ENCODE peak calls at places on chromosomes 7 and 10, in six cellular contexts. M is endothelial cell of umbilical vein, W is HCT116, D is GM23338, C is stomach, X is prostate gland. L is an unnamed sample. For H3K4me1, the result is how much of the 10 kb centered on the place peaks cover.

GRCh38 chr7:7564323-7564780 is 2.3 kb upstream of the MIOS start:
- DNase-seq in M (no peak), W (peak), D (no peak), C (no peak), X (no peak), L (no peak)

GRCh38 chr10:52762088-52762487 is 10.5 kb downstream of the MBL2 start:
- DNase-seq in M (no peak), W (no peak), D (no peak), C (no peak), X (no peak), L (no peak)

GRCh38 chr7:82234457-82235049 is 209.0 kb downstream of the CACNA2D1 start:
- DNase-seq in M (peak), W (peak), D (peak), C (no peak), X (peak), L (no peak)

GRCh38 chr10:102121739-102122372 is 1.7 kb upstream of the LDB1 start:
- DNase-seq in M (no peak), W (no peak), D (peak), C (no peak), X (no peak), L (no peak)

GRCh38 chr10:114520453-114520852 is 116.2 kb upstream of the AFAP1L2 start:
- DNase-seq in M (peak), W (peak), D (no peak), C (no peak), X (no peak), L (peak)

GRCh38 chr10:109956454-109957091 is 33.3 kb upstream of the XPNPEP1 start:
- DNase-seq in M (peak), W (peak), D (peak), C (peak), X (no peak), L (no peak)

GRCh38 chr7:41886257-41886905 is 183.5 kb upstream of the INHBA start:
- DNase-seq in M (no peak), W (no peak), D (no peak), C (no peak), X (no peak), L (no peak)

GRCh38 chr7:121624922-121625321 is 228.8 kb upstream of the FAM3C start:
- DNase-seq in M (no peak), W (no peak), D (no peak), C (no peak), X (no peak), L (no peak)

GRCh38 chr10:31961675-31962074 is 33.0 kb upstream of the ARHGAP12 start:
- DNase-seq in M (no peak), W (no peak), D (no peak), C (no peak), X (no peak), L (peak)

GRCh38 chr10:118572286-118573041 is 23.0 kb downstream of the PRLHR start:
- DNase-seq in M (no peak), W (no peak), D (no peak), C (no peak), X (no peak), L (no peak)

GRCh38 chr10:79446451-79447020 is 1.1 kb upstream of the ZCCHC24 start:
- DNase-seq in M (peak), W (no peak), D (peak), C (peak), X (peak), L (peak)

GRCh38 chr10:131050162-131050766 is 261.3 kb downstream of the TCERG1L start:
- DNase-seq in M (no peak), W (no peak), D (no peak), C (no peak), X (no peak), L (no peak)

GRCh38 chr7:108570146-108570755 is 577 bp downstream of the DNAJB9 start:
- DNase-seq in M (peak), W (peak), D (peak), C (peak), X (peak), L (peak)

GRCh38 chr10:64116731-64117130 is 595.5 kb downstream of the REEP3 start:
- DNase-seq in M (no peak), W (no peak), D (peak), C (no peak), X (no peak), L (no peak)

DNA sequence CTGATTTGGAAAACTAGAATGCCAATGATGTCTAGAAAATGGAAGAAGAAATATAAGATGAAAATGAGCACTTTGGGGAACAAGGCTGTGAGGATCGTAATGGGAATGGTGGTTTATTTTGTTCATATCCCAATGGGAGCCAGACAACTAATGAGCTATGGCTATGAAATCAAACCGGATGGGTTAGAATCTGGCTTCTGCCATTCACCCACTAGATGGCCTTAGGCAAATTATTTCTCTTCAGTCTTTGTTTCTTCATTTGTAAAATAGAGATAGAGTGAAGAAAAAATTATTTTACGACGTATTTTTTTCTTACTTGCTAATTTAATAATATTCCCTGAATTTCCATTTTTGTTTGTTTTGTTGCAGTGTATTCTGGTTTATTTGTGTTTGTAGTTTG is 572.1 kb upstream of the IGFBP3 start:
- DNase-seq in M (no peak), W (no peak), D (peak), C (no peak), X (no peak), L (no peak)
- TF ChIP-seq CTCF in M (no peak), W (no peak), D (peak), C (no peak), X (no peak), L (no peak)

DNA sequence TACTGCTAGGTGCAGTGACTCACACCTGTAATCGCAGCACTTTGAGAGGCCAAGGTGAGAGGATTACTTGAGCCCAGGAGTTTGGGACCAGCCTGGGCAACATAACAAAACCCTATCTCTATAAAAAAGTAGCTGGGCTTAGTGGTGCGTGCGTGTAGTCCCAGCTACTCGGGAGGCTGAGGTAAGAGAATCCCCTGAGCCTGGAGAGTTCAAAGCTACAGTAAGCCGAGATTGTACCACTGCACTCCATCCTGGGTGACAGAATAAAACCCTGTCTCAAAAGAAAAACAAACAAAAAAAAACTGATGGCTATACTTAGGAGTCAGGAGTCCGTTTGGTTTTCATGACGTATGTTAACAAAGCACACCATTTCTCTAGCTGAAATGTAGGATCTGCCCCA is 2.9 kb downstream of the SGMS1 start:
- DNase-seq in M (no peak), W (no peak), D (no peak), C (no peak), X (no peak), L (no peak)
- H3K4me1 ChIP-seq in M (under half), W (under half), D (half or more), C (under half), X (under half), L (under half)

DNA sequence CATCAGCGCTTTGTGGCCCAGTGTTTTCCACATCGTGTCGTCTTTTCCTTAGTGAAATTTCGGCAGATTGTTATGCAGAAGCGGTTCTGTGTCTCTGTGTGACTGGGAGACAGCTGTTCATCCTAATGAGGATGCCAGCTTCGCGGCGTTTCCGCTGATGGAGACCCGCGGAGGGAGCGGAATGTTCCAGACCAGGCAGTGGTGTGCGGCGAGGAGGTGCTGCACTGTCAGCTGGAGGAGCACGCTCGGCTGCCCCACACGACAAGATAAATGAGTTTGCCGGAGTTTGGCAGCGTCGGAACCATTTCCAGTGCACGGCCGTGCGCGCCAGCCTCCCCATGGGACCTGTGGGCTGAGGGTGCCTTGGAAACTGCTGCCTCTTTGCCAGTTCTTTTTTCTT is 64.6 kb downstream of the WDR37 start:
- DNase-seq in M (no peak), W (no peak), D (no peak), C (no peak), X (no peak), L (peak)
- TF ChIP-seq POLR2AphosphoS5 in M (no peak), W (no peak), D (no peak), C (no peak), X (no peak), L (no peak)

DNA sequence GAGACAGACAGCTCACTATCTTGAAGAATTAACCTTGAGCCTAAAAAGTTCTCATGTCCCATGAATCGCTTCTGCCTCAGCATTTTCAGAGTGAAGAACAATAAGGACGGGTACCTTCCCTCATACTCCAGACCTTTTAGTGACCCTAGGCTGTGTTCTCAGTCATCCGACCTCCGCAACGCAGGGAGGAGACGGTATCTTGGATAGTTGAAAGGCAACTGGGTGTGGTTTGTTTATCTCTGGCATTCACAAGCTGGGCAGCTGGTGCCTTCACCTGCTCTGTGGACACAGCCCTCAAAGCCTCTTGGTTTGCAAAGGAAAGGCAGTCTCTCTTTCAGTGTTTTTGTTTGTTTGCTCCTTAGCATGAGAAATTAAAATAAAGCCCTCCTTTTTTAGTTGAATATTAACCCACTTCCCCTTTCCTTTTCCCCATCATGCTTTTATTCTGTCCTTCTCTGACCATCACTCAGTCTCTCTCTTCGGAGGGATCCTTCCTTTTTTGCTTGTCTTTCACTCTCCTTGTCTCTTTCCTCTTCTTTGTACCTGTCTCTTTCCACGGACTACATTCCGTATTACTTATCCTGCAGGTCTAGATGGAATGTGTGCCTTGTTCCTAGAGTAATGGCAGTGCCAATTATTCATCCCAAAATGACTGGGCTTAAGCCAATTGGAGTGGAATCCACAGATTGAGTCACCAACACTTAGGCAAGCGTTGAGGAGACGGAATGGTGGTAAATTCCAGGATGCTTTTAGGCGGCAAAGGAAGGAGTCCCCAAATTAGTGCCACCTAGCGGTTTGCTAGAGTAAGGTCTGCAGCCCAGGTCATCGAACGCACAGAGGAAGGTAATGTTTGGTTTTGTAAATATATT is 45.8 kb downstream of the PRR15 start:
- DNase-seq in M (peak), W (peak), D (peak), C (peak), X (no peak), L (no peak)
- TF ChIP-seq CTCF in M (peak), W (peak), D (peak), C (peak), X (peak), L (peak)

DNA sequence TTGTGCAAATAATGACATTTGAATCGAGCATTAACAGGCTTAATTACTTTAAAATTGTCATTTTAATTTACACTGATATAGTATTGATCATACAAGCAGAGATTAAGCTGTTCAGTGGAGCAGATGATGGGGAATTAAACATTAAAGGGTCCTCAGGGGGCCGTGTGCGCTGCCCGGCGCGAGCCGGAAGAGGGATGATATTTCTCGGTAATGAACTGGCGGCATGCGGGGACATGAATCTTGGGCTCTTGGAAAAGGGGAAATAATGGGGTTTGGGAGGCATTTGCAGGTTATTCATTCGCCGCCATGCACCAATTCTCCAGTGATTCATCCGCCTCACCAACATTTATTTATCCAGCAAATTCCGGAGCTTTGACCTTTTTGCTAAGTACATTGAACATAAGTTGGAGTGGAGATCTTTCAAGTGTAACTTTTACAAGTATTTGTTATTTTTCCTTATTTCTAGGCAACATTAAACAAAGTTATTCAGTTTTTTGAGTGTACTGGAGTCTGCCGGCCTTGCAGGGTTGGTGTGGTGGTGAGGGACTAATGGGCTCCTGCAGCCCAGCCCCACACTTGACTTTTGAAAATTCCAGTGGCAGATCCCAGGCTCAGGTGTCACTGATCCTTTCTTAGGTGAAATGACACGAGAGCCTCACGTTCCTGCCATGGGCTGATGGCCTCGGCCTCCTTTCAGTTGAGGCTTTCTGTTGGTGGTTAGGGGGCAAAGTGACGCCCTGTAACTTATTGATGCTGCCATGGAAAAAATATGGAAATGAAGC is 118.1 kb downstream of the NKX6-2 start:
- DNase-seq in M (peak), W (no peak), D (no peak), C (no peak), X (no peak), L (peak)
- H3K4me1 ChIP-seq in M (under half), W (under half), D (under half), C (under half), X (under half), L (under half)

GRCh38 chr10:667096-667495 is 22.4 kb downstream of the DIP2C start:
- DNase-seq in M (no peak), W (no peak), D (no peak), C (no peak), X (no peak), L (peak)

GRCh38 chr10:664248-664647 is 25.2 kb downstream of the DIP2C start:
- DNase-seq in M (no peak), W (no peak), D (no peak), C (no peak), X (no peak), L (no peak)

GRCh38 chr10:664893-665292 is 24.6 kb downstream of the DIP2C start:
- DNase-seq in M (no peak), W (no peak), D (no peak), C (no peak), X (no peak), L (no peak)

GRCh38 chr10:666237-667012 is 23.0 kb downstream of the DIP2C start:
- DNase-seq in M (no peak), W (no peak), D (no peak), C (no peak), X (no peak), L (peak)

DNA sequence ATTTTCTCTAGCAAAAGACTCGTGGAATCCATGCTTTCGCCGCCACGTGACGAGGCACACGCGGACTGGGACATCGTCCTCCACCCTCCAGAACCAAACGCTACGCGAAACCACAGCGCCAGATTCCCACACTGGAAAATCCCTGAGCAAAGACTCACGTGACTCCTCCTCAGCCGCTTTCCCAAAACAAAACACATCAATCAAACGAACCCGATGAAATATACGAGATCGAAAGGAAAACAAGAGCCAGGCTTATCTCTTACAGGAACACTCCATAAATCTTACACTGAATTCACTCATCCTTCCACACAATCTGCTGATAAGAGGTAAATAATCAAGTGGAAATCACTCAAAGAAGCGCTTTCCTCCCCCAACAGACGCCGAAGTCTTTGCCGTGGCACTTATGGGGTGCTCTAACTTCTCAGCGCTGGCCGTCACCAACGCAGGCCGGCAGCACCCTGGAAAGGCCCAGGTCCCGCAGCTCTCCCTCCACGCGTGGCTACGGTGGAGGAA is 23.8 kb downstream of the DIP2C start:
- DNase-seq in M (no peak), W (no peak), D (no peak), C (no peak), X (no peak), L (no peak)
- TF ChIP-seq POLR2AphosphoS5 in M (no peak), W (no peak), D (no peak), C (no peak), X (no peak), L (no peak)

L was measured in upper lobe of left lung.